ENCODE peak calls at places on chromosomes 6 and 20, in four cellular contexts. One of them, this sample, is unnamed.

GRCh38 chr6:87139236-87139635 is 16.1 kb upstream of the ZNF292 start:
- DNase-seq in HCT116: peak; percentile 54
- DNase-seq in GM12878: no peak
- DNase-seq in SK-N-SH: peak; percentile 42
- DNase-seq in this sample: no peak

GRCh38 chr6:166903500-166903899 is 52.9 kb downstream of the RNASET2 start:
- DNase-seq in GM12878: no peak
- DNase-seq in SK-N-SH: no peak
- DNase-seq in HCT116: no peak
- DNase-seq in this sample: no peak

GRCh38 chr6:30726506-30727413 is 6.6 kb downstream of the TUBB start:
- DNase-seq in HCT116: no peak
- DNase-seq in GM12878: no peak
- DNase-seq in SK-N-SH: no peak
- DNase-seq in this sample: no peak

GRCh38 chr6:137309078-137309762 is 90.0 kb upstream of the IFNGR1 start:
- DNase-seq in GM12878: peak; percentile 15
- DNase-seq in SK-N-SH: peak; percentile 3
- DNase-seq in HCT116: peak; percentile 22
- DNase-seq in this sample: no peak

GRCh38 chr20:59820204-59821041 is 113.0 kb downstream of the SYCP2 start:
- DNase-seq in HCT116: no peak
- DNase-seq in GM12878: no peak
- DNase-seq in SK-N-SH: peak; percentile 24
- DNase-seq in this sample: no peak

GRCh38 chr6:25296980-25297379 is 17.8 kb downstream of the CARMIL1 start:
- DNase-seq in HCT116: no peak
- DNase-seq in SK-N-SH: no peak
- DNase-seq in GM12878: no peak
- DNase-seq in this sample: no peak

GRCh38 chr6:16704706-16705402 is 56.4 kb downstream of the ATXN1 start:
- DNase-seq in GM12878: no peak
- DNase-seq in SK-N-SH: no peak
- DNase-seq in HCT116: no peak
- DNase-seq in this sample: no peak

GRCh38 chr6:8085053-8085511 is 17.3 kb downstream of the EEF1E1 start:
- DNase-seq in SK-N-SH: no peak
- DNase-seq in GM12878: no peak
- DNase-seq in HCT116: peak; percentile 88
- DNase-seq in this sample: no peak

GRCh38 chr6:118856301-118856700 is 37.7 kb upstream of the ASF1A start:
- DNase-seq in HCT116: no peak
- DNase-seq in GM12878: no peak
- DNase-seq in SK-N-SH: no peak
- DNase-seq in this sample: no peak

GRCh38 chr6:71205336-71205956 is 83.2 kb upstream of the OGFRL1 start:
- DNase-seq in GM12878: no peak
- DNase-seq in HCT116: no peak
- DNase-seq in SK-N-SH: no peak
- DNase-seq in this sample: no peak

GRCh38 chr6:31175961-31176360 is 5.5 kb upstream of the POU5F1 start:
- DNase-seq in GM12878: no peak
- DNase-seq in SK-N-SH: no peak
- DNase-seq in HCT116: no peak
- DNase-seq in this sample: no peak

GRCh38 chr20:325043-325888 is at the start of gene SOX12:
- DNase-seq in GM12878: peak; percentile 71
- DNase-seq in SK-N-SH: peak; percentile 91
- DNase-seq in HCT116: peak; percentile 85
- DNase-seq in this sample: peak; percentile 94

GRCh38 chr20:56715309-56715708 is 86.2 kb downstream of the TFAP2C start:
- DNase-seq in GM12878: no peak
- DNase-seq in SK-N-SH: no peak
- DNase-seq in HCT116: no peak
- DNase-seq in this sample: no peak

GRCh38 chr6:127290391-127290963 is 23.8 kb downstream of the RNF146 start:
- DNase-seq in HCT116: no peak
- DNase-seq in GM12878: no peak
- DNase-seq in SK-N-SH: no peak
- DNase-seq in this sample: no peak

GRCh38 chr6:2917065-2917464 is 14.0 kb upstream of the SERPINB9 start:
- DNase-seq in SK-N-SH: no peak
- DNase-seq in HCT116: no peak
- DNase-seq in GM12878: no peak
- DNase-seq in this sample: no peak

GRCh38 chr6:38542031-38542430 is 97.7 kb downstream of the BTBD9 start:
- DNase-seq in SK-N-SH: no peak
- DNase-seq in HCT116: no peak
- DNase-seq in GM12878: no peak
- DNase-seq in this sample: no peak

GRCh38 chr6:76422814-76423213 is 350.4 kb upstream of the IMPG1 start:
- DNase-seq in SK-N-SH: no peak
- DNase-seq in HCT116: no peak
- DNase-seq in GM12878: no peak
- DNase-seq in this sample: peak; percentile 27

GRCh38 chr6:148379966-148380653 is 37.5 kb downstream of the SASH1 start:
- DNase-seq in GM12878: no peak
- DNase-seq in SK-N-SH: no peak
- DNase-seq in HCT116: no peak
- DNase-seq in this sample: no peak

GRCh38 chr6:73074175-73074574 is 151.1 kb downstream of the KHDC1L start:
- DNase-seq in HCT116: no peak
- DNase-seq in SK-N-SH: no peak
- DNase-seq in GM12878: no peak
- DNase-seq in this sample: no peak

GRCh38 chr6:50145125-50145524 is 95.4 kb upstream of the DEFB112 start:
- DNase-seq in SK-N-SH: peak; percentile 12
- DNase-seq in HCT116: no peak
- DNase-seq in GM12878: no peak
- DNase-seq in this sample: no peak

GRCh38 chr20:50675671-50676376 is 15.5 kb downstream of the RIPOR3 start:
- DNase-seq in SK-N-SH: no peak
- DNase-seq in HCT116: no peak
- DNase-seq in GM12878: no peak
- DNase-seq in this sample: no peak

GRCh38 chr20:20102859-20103258 is 50.5 kb downstream of the CFAP61 start:
- DNase-seq in HCT116: no peak
- DNase-seq in SK-N-SH: no peak
- DNase-seq in GM12878: no peak
- DNase-seq in this sample: no peak

GRCh38 chr20:57411406-57412283 is 20.4 kb downstream of the RBM38 start:
- DNase-seq in SK-N-SH: no peak
- DNase-seq in HCT116: no peak
- DNase-seq in GM12878: no peak
- DNase-seq in this sample: no peak

GRCh38 chr20:33783256-33783655 is 27.9 kb upstream of the CHMP4B start:
- DNase-seq in GM12878: no peak
- DNase-seq in SK-N-SH: no peak
- DNase-seq in HCT116: no peak
- DNase-seq in this sample: no peak

GRCh38 chr6:33425668-33426577 is 6.1 kb downstream of the SYNGAP1 start:
- DNase-seq in SK-N-SH: peak; percentile 94
- DNase-seq in HCT116: peak; percentile 63
- DNase-seq in GM12878: no peak
- DNase-seq in this sample: peak; percentile 63

GRCh38 chr6:131136021-131136847 is 967 bp downstream of the AKAP7 start:
- DNase-seq in GM12878: no peak
- DNase-seq in SK-N-SH: no peak
- DNase-seq in HCT116: no peak
- DNase-seq in this sample: no peak

GRCh38 chr6:120214097-120214496 is 864.5 kb upstream of the MAN1A1 start:
- DNase-seq in SK-N-SH: no peak
- DNase-seq in HCT116: no peak
- DNase-seq in GM12878: no peak
- DNase-seq in this sample: no peak

GRCh38 chr6:16336056-16336810 is 97.8 kb downstream of the GMPR start:
- DNase-seq in HCT116: no peak
- DNase-seq in GM12878: no peak
- DNase-seq in SK-N-SH: no peak
- DNase-seq in this sample: no peak

DNA sequence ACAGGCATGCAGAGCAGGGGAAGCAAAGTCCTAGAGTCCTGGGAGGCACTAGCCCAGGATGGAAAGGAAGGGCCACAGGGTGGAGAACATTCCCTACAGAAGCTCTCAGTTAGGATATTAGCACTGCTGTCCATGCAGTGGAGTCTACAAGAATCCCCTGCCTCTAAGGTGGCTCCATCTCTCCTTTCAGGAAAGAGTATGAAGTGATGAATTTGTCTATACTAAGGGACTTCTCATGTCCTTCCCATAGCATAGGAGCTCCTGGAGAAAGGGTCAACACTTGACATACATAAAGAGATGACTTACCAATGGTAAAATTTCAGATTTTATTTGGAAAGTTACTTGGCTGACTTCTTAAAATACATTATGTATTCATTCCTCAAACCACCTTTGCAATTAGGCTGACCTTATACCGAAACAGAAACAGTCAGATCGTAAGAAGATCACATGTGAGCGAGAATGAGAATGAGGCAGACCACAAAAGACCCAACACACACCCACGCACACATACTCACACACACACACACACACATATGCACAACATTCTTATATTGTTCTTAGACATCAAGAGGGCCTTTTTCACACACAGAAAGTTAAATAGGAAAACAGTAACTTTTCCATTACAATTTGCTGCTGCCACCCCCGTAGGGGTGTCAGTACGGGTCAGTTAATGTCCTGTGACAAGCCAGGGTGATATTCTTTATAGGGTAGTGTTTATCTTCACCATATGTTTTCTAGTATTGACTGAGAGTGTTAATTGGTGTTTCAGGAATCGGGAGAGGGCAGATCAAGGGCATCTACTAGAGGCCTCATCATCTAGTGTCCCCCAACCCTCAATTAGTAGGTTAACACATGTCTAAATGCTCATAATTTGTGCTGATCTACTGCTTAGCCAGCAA is 159.4 kb downstream of the FAXC start:
- DNase-seq in HCT116: no peak
- DNase-seq in GM12878: peak; percentile 68
- DNase-seq in SK-N-SH: no peak
- DNase-seq in this sample: no peak
- H3K4me3 ChIP-seq in HCT116: no peak overlapping the region
- H3K4me3 ChIP-seq in GM12878: no peak overlapping the region
- H3K4me3 ChIP-seq in SK-N-SH: no peak overlapping the region
- H3K4me3 ChIP-seq in this sample: no peak overlapping the region

GRCh38 chr6:23174781-23175361 is 605.5 kb downstream of the HDGFL1 start:
- DNase-seq in GM12878: no peak
- DNase-seq in SK-N-SH: no peak
- DNase-seq in HCT116: peak; percentile 55
- DNase-seq in this sample: no peak

GRCh38 chr6:23176471-23176870 is 607.1 kb downstream of the HDGFL1 start:
- DNase-seq in GM12878: no peak
- DNase-seq in SK-N-SH: no peak
- DNase-seq in HCT116: no peak
- DNase-seq in this sample: no peak

GRCh38 chr6:23175391-23175790 is 606.0 kb downstream of the HDGFL1 start:
- DNase-seq in HCT116: no peak
- DNase-seq in GM12878: no peak
- DNase-seq in SK-N-SH: no peak
- DNase-seq in this sample: no peak

GRCh38 chr6:23179994-23180393 is 610.6 kb downstream of the HDGFL1 start:
- DNase-seq in GM12878: no peak
- DNase-seq in HCT116: no peak
- DNase-seq in SK-N-SH: no peak
- DNase-seq in this sample: no peak

GRCh38 chr6:23176883-23177282 is 607.5 kb downstream of the HDGFL1 start:
- DNase-seq in GM12878: no peak
- DNase-seq in HCT116: no peak
- DNase-seq in SK-N-SH: no peak
- DNase-seq in this sample: no peak
- H3K27me3 ChIP-seq in GM12878: no peaks in the 10 kb centered on the region
- H3K27me3 ChIP-seq in HCT116: no peaks in the 10 kb centered on the region
- H3K27me3 ChIP-seq in SK-N-SH: no peaks in the 10 kb centered on the region
- H3K27me3 ChIP-seq in this sample: no peaks in the 10 kb centered on the region

GRCh38 chr6:29696147-29697129 is 15.5 kb upstream of the ZFP57 start:
- DNase-seq in HCT116: no peak
- DNase-seq in SK-N-SH: no peak
- DNase-seq in GM12878: no peak
- DNase-seq in this sample: no peak
- TF ChIP-seq YY1 in HCT116: no peak
- TF ChIP-seq YY1 in SK-N-SH: no peak
- TF ChIP-seq YY1 in GM12878: no peak
- TF ChIP-seq YY1 in this sample: no peak

GRCh38 chr6:162264581-162264980 is 463.0 kb downstream of the PRKN start:
- DNase-seq in HCT116: no peak
- DNase-seq in SK-N-SH: no peak
- DNase-seq in GM12878: no peak
- DNase-seq in this sample: no peak

GRCh38 chr6:162258647-162259046 is 468.9 kb downstream of the PRKN start:
- DNase-seq in HCT116: no peak
- DNase-seq in GM12878: no peak
- DNase-seq in SK-N-SH: no peak
- DNase-seq in this sample: no peak

GRCh38 chr6:162260024-162260423 is 467.5 kb downstream of the PRKN start:
- DNase-seq in HCT116: no peak
- DNase-seq in GM12878: no peak
- DNase-seq in SK-N-SH: no peak
- DNase-seq in this sample: no peak

GRCh38 chr6:162261598-162261997 is 466.0 kb downstream of the PRKN start:
- DNase-seq in SK-N-SH: no peak
- DNase-seq in HCT116: no peak
- DNase-seq in GM12878: no peak
- DNase-seq in this sample: no peak

GRCh38 chr6:162262466-162263196 is 464.9 kb downstream of the PRKN start:
- DNase-seq in SK-N-SH: no peak
- DNase-seq in HCT116: no peak
- DNase-seq in GM12878: no peak
- DNase-seq in this sample: no peak
- H3K4me3 ChIP-seq in SK-N-SH: no peak overlapping the region
- H3K4me3 ChIP-seq in HCT116: no peak overlapping the region
- H3K4me3 ChIP-seq in GM12878: no peak overlapping the region
- H3K4me3 ChIP-seq in this sample: no peak overlapping the region

DNA sequence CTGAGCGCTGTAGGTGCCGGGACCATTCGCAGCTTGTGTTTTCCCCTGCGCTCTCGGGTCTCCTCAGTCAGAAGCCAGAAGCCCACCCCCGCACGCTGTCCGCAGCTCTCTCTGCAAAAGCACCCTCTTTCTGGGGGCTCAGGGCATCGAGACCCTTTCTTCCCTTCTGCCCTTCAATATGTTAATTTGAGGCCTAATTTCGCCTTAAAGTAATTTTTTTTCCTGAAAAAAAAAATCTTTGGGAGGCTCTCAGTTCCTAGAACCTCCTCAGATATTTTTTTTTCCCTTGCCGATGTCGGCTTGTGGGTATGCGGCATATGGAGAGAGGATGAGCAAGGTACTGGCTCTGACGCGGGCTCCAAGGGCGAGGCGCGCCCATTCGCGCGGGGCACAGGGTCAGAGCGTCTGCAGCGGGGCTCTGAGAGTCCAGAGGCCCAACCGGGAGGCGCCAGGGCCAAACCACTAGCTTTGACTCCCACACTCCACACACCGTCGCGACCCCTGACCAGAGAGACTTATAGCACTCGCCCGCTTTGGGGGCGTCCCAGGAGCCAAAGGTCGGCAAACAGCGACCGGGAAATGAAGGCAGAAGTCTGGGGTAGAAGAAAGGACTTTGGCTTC is 893 bp downstream of the PRDM13 start:
- DNase-seq in SK-N-SH: no peak
- DNase-seq in HCT116: no peak
- DNase-seq in GM12878: no peak
- DNase-seq in this sample: no peak
- H3K27me3 ChIP-seq in SK-N-SH: peaks cover 89% of the 10 kb centered on the region
- H3K27me3 ChIP-seq in HCT116: no peaks in the 10 kb centered on the region
- H3K27me3 ChIP-seq in GM12878: peaks cover 25% of the 10 kb centered on the region
- H3K27me3 ChIP-seq in this sample: peaks cover 100% of the 10 kb centered on the region